ENCODE peak calls at places on chromosomes 3 and 15, in seven cellular contexts. Q is aorta, X is Karpas-422, B is transverse colon, G is left ventricle myocardium inferior, P is IMR-90, J is ascending aorta. R is an unnamed sample.

GRCh38 chr3:172367205-172368105 is 80.8 kb downstream of the GHSR start:
- DNase-seq in Q (no peak), X (no peak), B (no peak), G (no peak), P (peak), J (no peak), R (no peak)

GRCh38 chr3:172140499-172141391 is 101.4 kb downstream of the FNDC3B start:
- DNase-seq in Q (no peak), X (no peak), B (peak), G (no peak), P (peak), J (no peak), R (no peak)

GRCh38 chr3:59774613-59775012 is 724.8 kb upstream of the CFAP20DC start:
- DNase-seq in Q (no peak), X (no peak), B (no peak), G (no peak), P (peak), J (no peak), R (no peak)

GRCh38 chr15:29043731-29044485 is 158.1 kb downstream of the APBA2 start:
- DNase-seq in Q (no peak), X (no peak), B (no peak), G (no peak), P (peak), J (no peak), R (no peak)

GRCh38 chr3:186368164-186368563 is 6.1 kb upstream of the DGKG start:
- DNase-seq in Q (no peak), X (no peak), B (no peak), G (no peak), P (no peak), J (no peak), R (no peak)

GRCh38 chr3:72187131-72187530 is 402.2 kb upstream of the PROK2 start:
- DNase-seq in Q (no peak), X (peak), B (no peak), G (no peak), P (no peak), J (no peak), R (no peak)

GRCh38 chr3:160440687-160441086 is 8.9 kb downstream of the TRIM59 start:
- DNase-seq in Q (no peak), X (no peak), B (no peak), G (no peak), P (no peak), J (no peak), R (no peak)

GRCh38 chr3:60048447-60048848 is 998.6 kb upstream of the CFAP20DC start:
- DNase-seq in Q (no peak), X (no peak), B (no peak), G (no peak), P (no peak), J (no peak), R (no peak)

GRCh38 chr3:11477286-11477935 is 166.3 kb downstream of the VGLL4 start:
- DNase-seq in Q (no peak), X (no peak), B (no peak), G (no peak), P (peak), J (no peak), R (no peak)

GRCh38 chr3:44516230-44516629 is 38.8 kb upstream of the ZNF445 start:
- DNase-seq in Q (no peak), X (peak), B (no peak), G (no peak), P (no peak), J (no peak), R (no peak)

GRCh38 chr3:87509401-87509800 is 233.0 kb upstream of the POU1F1 start:
- DNase-seq in Q (no peak), X (no peak), B (no peak), G (no peak), P (no peak), J (no peak), R (no peak)

GRCh38 chr15:88887068-88887580 is 8.2 kb downstream of the HAPLN3 start:
- DNase-seq in Q (no peak), X (no peak), B (no peak), G (no peak), P (no peak), J (no peak), R (no peak)

GRCh38 chr3:61893840-61894566 is 332.6 kb downstream of the PTPRG start:
- DNase-seq in Q (no peak), X (no peak), B (no peak), G (no peak), P (no peak), J (no peak), R (no peak)

GRCh38 chr3:143103633-143104032 is 15.9 kb upstream of the CHST2 start:
- DNase-seq in Q (no peak), X (no peak), B (no peak), G (no peak), P (no peak), J (no peak), R (no peak)

GRCh38 chr3:60555704-60556340 is 695.4 kb downstream of the FHIT start:
- DNase-seq in Q (no peak), X (no peak), B (no peak), G (no peak), P (peak), J (no peak), R (no peak)

GRCh38 chr15:65530318-65531111 is at the start of gene HACD3:
- DNase-seq in Q (peak), X (peak), B (peak), G (peak), P (peak), J (peak), R (peak)

GRCh38 chr3:88385090-88385489 is 235.3 kb downstream of the C3orf38 start:
- DNase-seq in Q (no peak), X (no peak), B (no peak), G (no peak), P (no peak), J (no peak), R (no peak)

GRCh38 chr15:47908950-47909670 is 191.8 kb downstream of the SEMA6D start:
- DNase-seq in Q (no peak), X (no peak), B (no peak), G (no peak), P (no peak), J (no peak), R (no peak)

GRCh38 chr15:93035953-93036810 is 52.8 kb downstream of the RGMA start:
- DNase-seq in Q (peak), X (peak), B (no peak), G (no peak), P (peak), J (no peak), R (no peak)

GRCh38 chr3:142448424-142448823 is 587 bp upstream of the XRN1 start:
- DNase-seq in Q (no peak), X (no peak), B (no peak), G (no peak), P (peak), J (no peak), R (no peak)

GRCh38 chr3:38599886-38600285 is 49.6 kb downstream of the SCN5A start:
- DNase-seq in Q (peak), X (no peak), B (no peak), G (no peak), P (no peak), J (no peak), R (no peak)

GRCh38 chr3:14297784-14298236 is 104.6 kb upstream of the SLC6A6 start:
- DNase-seq in Q (no peak), X (no peak), B (peak), G (peak), P (no peak), J (no peak), R (peak)

GRCh38 chr15:76901965-76902364 is 3.2 kb downstream of the SCAPER start:
- DNase-seq in Q (no peak), X (no peak), B (no peak), G (no peak), P (no peak), J (no peak), R (no peak)

GRCh38 chr3:100865442-100865841 is 127.8 kb downstream of the ABI3BP start:
- DNase-seq in Q (no peak), X (no peak), B (no peak), G (no peak), P (peak), J (no peak), R (no peak)

GRCh38 chr3:148464246-148464645 is 233.5 kb upstream of the AGTR1 start:
- DNase-seq in Q (no peak), X (no peak), B (no peak), G (no peak), P (peak), J (no peak), R (no peak)

GRCh38 chr15:28111552-28111951 is 12.4 kb upstream of the OCA2 start:
- DNase-seq in Q (no peak), X (no peak), B (no peak), G (no peak), P (no peak), J (no peak), R (no peak)

GRCh38 chr3:13501958-13502790 is 22.1 kb downstream of the HDAC11 start:
- DNase-seq in Q (peak), X (no peak), B (no peak), G (no peak), P (no peak), J (no peak), R (no peak)

GRCh38 chr3:14127516-14128161 is 2.8 kb downstream of the TMEM43 start:
- DNase-seq in Q (no peak), X (no peak), B (no peak), G (no peak), P (no peak), J (no peak), R (no peak)

GRCh38 chr3:194043516-194043915 is 92.4 kb upstream of the HES1 start:
- DNase-seq in Q (no peak), X (no peak), B (no peak), G (no peak), P (peak), J (no peak), R (no peak)

GRCh38 chr15:81015595-81016252 is 15.0 kb downstream of the TLNRD1 start:
- DNase-seq in Q (no peak), X (no peak), B (no peak), G (no peak), P (no peak), J (no peak), R (peak)

GRCh38 chr15:70508561-70509281 is 254.6 kb downstream of the UACA start:
- DNase-seq in Q (no peak), X (no peak), B (no peak), G (no peak), P (peak), J (no peak), R (no peak)

GRCh38 chr3:128307029-128307633 is 153.8 kb downstream of the EEFSEC start:
- DNase-seq in Q (no peak), X (no peak), B (no peak), G (no peak), P (no peak), J (no peak), R (no peak)

GRCh38 chr3:52854013-52854412 is 19.2 kb upstream of the MUSTN1 start:
- DNase-seq in Q (no peak), X (no peak), B (no peak), G (no peak), P (no peak), J (no peak), R (no peak)

GRCh38 chr3:102163039-102163817 is 271.6 kb upstream of the ZPLD1 start:
- DNase-seq in Q (peak), X (no peak), B (no peak), G (peak), P (peak), J (no peak), R (no peak)

GRCh38 chr3:46853441-46854410 is 9.5 kb downstream of the MYL3 start:
- DNase-seq in Q (peak), X (no peak), B (no peak), G (no peak), P (no peak), J (peak), R (no peak)

GRCh38 chr15:75178171-75178937 is 23.3 kb upstream of the C15orf39 start:
- DNase-seq in Q (peak), X (no peak), B (peak), G (peak), P (no peak), J (no peak), R (no peak)

GRCh38 chr3:176430244-176430893 is 766.9 kb downstream of the TBL1XR1 start:
- DNase-seq in Q (no peak), X (peak), B (no peak), G (no peak), P (peak), J (no peak), R (no peak)

GRCh38 chr3:14256046-14256445 is 77.4 kb downstream of the LSM3 start:
- DNase-seq in Q (no peak), X (no peak), B (no peak), G (no peak), P (no peak), J (no peak), R (no peak)

GRCh38 chr3:108127301-108127988 is 36.6 kb upstream of the CD47 start:
- DNase-seq in Q (no peak), X (peak), B (peak), G (no peak), P (no peak), J (no peak), R (no peak)

DNA sequence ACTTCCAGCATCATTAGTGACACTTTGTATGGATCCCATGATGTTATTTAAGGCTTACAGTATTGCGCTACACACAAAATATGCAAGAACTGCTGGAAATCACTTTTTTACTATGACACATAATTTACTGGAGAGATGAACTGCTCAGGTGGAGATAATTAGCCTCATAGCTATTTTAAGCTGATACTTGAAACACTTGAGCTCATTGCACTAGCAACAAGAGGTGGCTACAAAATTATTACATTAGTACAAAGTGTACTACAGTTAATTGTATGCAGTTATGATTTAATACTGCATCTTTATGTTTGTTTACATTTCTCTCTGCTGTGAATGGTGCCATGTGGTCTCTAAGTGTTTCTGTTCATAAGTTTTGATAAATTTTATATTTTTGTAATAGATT is 6.5 kb upstream of the LZTFL1 start:
- DNase-seq in Q (no peak), X (no peak), B (no peak), G (no peak), P (no peak), J (no peak), R (no peak)
- H3K27ac ChIP-seq in Q (no peak), X (no peak), B (no peak), G (no peak), P (no peak), J (no peak), R (peak)

DNA sequence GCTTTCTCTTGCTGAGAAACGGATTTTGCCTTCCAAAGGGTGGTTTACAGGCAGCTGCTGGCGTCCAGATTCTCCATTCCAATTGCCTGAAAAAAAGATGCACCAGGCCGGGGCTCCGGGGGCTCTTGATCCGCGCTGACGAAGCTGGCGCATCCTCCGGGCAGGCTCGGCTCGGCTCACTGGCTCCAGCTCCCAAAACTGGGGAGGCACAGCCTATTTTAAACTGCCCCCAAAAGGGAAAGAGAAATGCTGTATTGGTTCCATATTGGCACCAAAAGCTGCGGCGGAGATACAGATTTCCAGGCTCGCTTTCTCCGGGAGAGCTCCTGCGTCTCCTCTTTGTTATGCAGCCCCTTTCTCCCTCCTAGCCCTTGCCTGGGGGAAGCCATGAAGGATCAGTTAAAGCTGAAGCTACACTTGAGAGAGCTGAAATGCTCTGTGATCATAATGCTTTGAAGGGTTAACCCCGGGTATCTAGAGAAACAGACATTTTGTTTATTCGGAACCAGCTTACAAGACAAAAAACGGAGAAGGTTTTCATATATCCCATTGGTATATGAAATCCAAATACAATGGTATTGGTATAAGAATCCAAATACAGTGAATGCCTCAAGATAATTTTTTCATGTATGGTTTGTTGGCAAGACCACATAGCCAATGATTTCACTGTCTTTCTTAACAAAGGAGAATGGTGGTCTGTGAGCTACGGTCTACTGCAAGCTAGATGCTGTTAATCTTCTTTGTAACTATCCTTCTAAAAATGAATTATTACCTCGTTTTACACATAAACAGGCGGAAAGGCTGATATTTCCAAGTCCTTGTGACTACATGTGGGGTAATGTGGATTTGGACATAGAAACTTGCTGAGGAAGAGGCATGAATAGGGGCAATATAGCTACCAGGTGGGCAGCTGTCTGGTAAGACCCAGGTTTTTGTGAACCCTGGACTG is 704 bp downstream of the CD200 start:
- DNase-seq in Q (peak), X (no peak), B (no peak), G (peak), P (no peak), J (no peak), R (peak)
- H3K27ac ChIP-seq in Q (peak), X (no peak), B (peak), G (peak), P (peak), J (peak), R (peak)

GRCh38 chr3:56930706-56931105 is 129.0 kb upstream of the ARHGEF3 start:
- DNase-seq in Q (no peak), X (no peak), B (no peak), G (no peak), P (no peak), J (no peak), R (no peak)
- H3K27ac ChIP-seq in Q (no peak), X (no peak), B (no peak), G (peak), P (no peak), J (no peak), R (no peak)

GRCh38 chr15:67543348-67543718 is 830 bp downstream of the MAP2K5 start:
- DNase-seq in Q (no peak), X (peak), B (peak), G (no peak), P (peak), J (no peak), R (no peak)
- H3K27ac ChIP-seq in Q (no peak), X (peak), B (peak), G (peak), P (peak), J (peak), R (peak)

DNA sequence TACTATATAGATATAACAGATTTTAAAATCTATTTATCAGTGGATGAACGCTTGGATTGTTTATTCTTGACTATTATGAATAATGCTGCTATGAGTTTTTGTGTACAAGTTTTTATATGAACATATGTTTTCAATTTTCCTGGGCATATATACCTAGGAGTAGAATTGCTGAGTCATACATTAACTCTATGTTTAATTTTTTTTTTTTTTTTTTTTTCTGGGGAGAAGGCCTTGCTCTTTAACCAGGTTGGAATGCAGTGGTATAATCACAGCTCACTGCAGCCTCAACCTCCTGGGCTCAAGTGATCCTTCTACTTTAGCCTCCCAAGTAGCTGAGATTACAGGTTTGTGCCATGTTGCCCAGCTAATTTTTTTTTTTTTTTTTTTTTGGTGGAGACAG is 9.1 kb downstream of the CIDEC start:
- DNase-seq in Q (no peak), X (no peak), B (no peak), G (no peak), P (peak), J (no peak), R (no peak)
- H3K27ac ChIP-seq in Q (no peak), X (no peak), B (no peak), G (no peak), P (peak), J (no peak), R (no peak)

DNA sequence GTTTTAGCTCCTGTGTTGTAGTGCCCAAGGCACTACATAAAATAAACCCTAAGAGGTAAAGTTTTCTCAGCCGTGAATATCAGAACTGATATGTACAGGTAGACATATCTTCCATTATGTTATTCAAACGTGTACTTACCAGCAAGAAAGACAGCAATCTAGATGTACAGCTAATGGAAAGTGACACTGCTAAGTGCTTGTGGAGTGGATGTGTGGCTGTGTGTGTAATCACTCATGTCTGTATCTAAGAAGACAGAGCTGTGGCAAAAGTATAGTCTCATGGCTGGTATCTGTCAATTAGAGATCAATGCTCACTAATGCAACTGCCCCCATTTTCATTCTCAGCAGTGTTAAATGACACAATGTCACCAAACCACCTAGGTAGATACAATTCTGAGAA is 101.3 kb downstream of the FMN1 start:
- DNase-seq in Q (no peak), X (no peak), B (no peak), G (no peak), P (no peak), J (no peak), R (no peak)
- H3K27ac ChIP-seq in Q (no peak), X (no peak), B (no peak), G (no peak), P (peak), J (no peak), R (no peak)

R was measured in caudate nucleus.